ENCODE peak calls at places on chromosomes 11 and 22, in five cellular contexts. D is activated CD4-positive, alpha-beta memory T cell treated with anti-CD3 and anti-CD28 coated beads, Interleukin-2, amount 10 ng/mL, durations not matched to agents 7 days and 5 days; G is iris pigment epithelial cell; J is H7; L is naive B cell. P is an unnamed sample.

GRCh38 chr11:44248109-44248508 is 61.8 kb downstream of the ALX4 start:
- DNase-seq in D (no peak), G (no peak), J (no peak), L (no peak), P (no peak)

GRCh38 chr11:30392221-30392784 is 69.4 kb downstream of the ARL14EP start:
- DNase-seq in D (no peak), G (peak), J (no peak), L (no peak), P (no peak)

GRCh38 chr11:8959546-8960166 is 4.6 kb downstream of the TMEM9B start:
- DNase-seq in D (peak), G (peak), J (peak), L (peak), P (peak)

GRCh38 chr11:100675115-100675650 is 11.9 kb upstream of the ARHGAP42 start:
- DNase-seq in D (no peak), G (no peak), J (no peak), L (no peak), P (no peak)

GRCh38 chr11:121550247-121551132 is 97.7 kb upstream of the SORL1-AS1 start:
- DNase-seq in D (no peak), G (no peak), J (no peak), L (no peak), P (no peak)

GRCh38 chr22:45226681-45227186 is 14.0 kb downstream of the KIAA0930 start:
- DNase-seq in D (no peak), G (no peak), J (peak), L (no peak), P (no peak)

GRCh38 chr11:98365185-98365584 is 655.6 kb upstream of the CNTN5 start:
- DNase-seq in D (no peak), G (no peak), J (no peak), L (no peak), P (no peak)

GRCh38 chr11:72577271-72577681 is 96.9 kb downstream of the PDE2A start:
- DNase-seq in D (no peak), G (no peak), J (peak), L (no peak), P (no peak)

GRCh38 chr11:59800390-59801037 is 10.1 kb downstream of the MRPL16 start:
- DNase-seq in D (no peak), G (no peak), J (no peak), L (no peak), P (no peak)

GRCh38 chr11:72306186-72306585 is 62.2 kb upstream of the PHOX2A start:
- DNase-seq in D (no peak), G (peak), J (no peak), L (no peak), P (no peak)

GRCh38 chr11:78539566-78539965 is 35.1 kb downstream of the NARS2 start:
- DNase-seq in D (no peak), G (peak), J (no peak), L (no peak), P (no peak)

GRCh38 chr22:47370448-47371262 is 608.2 kb downstream of the TBC1D22A start:
- DNase-seq in D (no peak), G (peak), J (no peak), L (no peak), P (no peak)

GRCh38 chr11:112889446-112889845 is 71.8 kb upstream of the NCAM1 start:
- DNase-seq in D (no peak), G (no peak), J (no peak), L (no peak), P (no peak)

GRCh38 chr11:93020248-93021088 is 51.0 kb downstream of the MTNR1B start:
- DNase-seq in D (no peak), G (peak), J (no peak), L (no peak), P (no peak)

GRCh38 chr11:20808328-20808727 is 138.9 kb downstream of the NELL1 start:
- DNase-seq in D (no peak), G (no peak), J (no peak), L (no peak), P (no peak)

GRCh38 chr11:1195690-1196515 is 27.0 kb upstream of the MUC5B start:
- DNase-seq in D (no peak), G (no peak), J (peak), L (no peak), P (peak)

GRCh38 chr22:46028069-46028991 is 51.4 kb upstream of the WNT7B start:
- DNase-seq in D (no peak), G (no peak), J (peak), L (no peak), P (no peak)

GRCh38 chr11:57315491-57315890 is 9.3 kb downstream of the TNKS1BP1 start:
- DNase-seq in D (no peak), G (peak), J (peak), L (no peak), P (no peak)

GRCh38 chr11:62008177-62008576 is 40.7 kb upstream of the FTH1 start:
- DNase-seq in D (no peak), G (no peak), J (no peak), L (no peak), P (no peak)